ENCODE peak calls at places on chromosomes 3 and 15, in nine cellular contexts. G is AG08395; W is RWPE1; L is HuH-7.5; F is AG04450; C is stimulated activated naive B cell treated with anti-CD40 and anti-IgM and Interleukin-4, amounts not matched to agents 10 μg/mL and 1 μg/mL and 100 μg/mL, for 72 hours; M is left ventricle myocardium superior; E is activated CD4-positive, alpha-beta T cell treated with anti-CD3 and anti-CD28 coated beads for 24 hours; V is ELR. O is an unnamed sample.

GRCh38 chr15:29863438-29863837 is 41.2 kb upstream of the TJP1 start:
- DNase-seq in G (no peak), W (no peak), L (no peak), F (no peak), C (no peak), M (no peak), E (no peak), V (no peak), O (no peak)

GRCh38 chr3:150737874-150738679 is 24.9 kb downstream of the SIAH2 start:
- DNase-seq in G (peak), W (peak), L (no peak), F (no peak), C (no peak), M (no peak), E (no peak), V (peak), O (no peak)

GRCh38 chr3:157713101-157713500 is 209.9 kb upstream of the VEPH1 start:
- DNase-seq in G (no peak), W (no peak), L (no peak), F (no peak), C (no peak), M (no peak), E (no peak), V (no peak), O (no peak)

GRCh38 chr3:51792206-51792605 is 13.2 kb upstream of the IQCF6 start:
- DNase-seq in G (no peak), W (no peak), L (no peak), F (no peak), C (no peak), M (no peak), E (no peak), V (no peak), O (no peak)

GRCh38 chr15:29570121-29570930 is 251.9 kb downstream of the TJP1 start:
- DNase-seq in G (no peak), W (no peak), L (peak), F (no peak), C (no peak), M (peak), E (no peak), V (no peak), O (no peak)

GRCh38 chr3:9503283-9503682 is 50.3 kb downstream of the LHFPL4 start:
- DNase-seq in G (peak), W (peak), L (peak), F (peak), C (peak), M (peak), E (peak), V (peak), O (peak)

GRCh38 chr3:88090681-88091080 is 31.6 kb downstream of the ZNF654 start:
- DNase-seq in G (no peak), W (no peak), L (no peak), F (no peak), C (no peak), M (no peak), E (no peak), V (no peak), O (no peak)

GRCh38 chr3:117433439-117433838 is 723.9 kb downstream of the TUSC7 start:
- DNase-seq in G (no peak), W (no peak), L (no peak), F (no peak), C (no peak), M (no peak), E (no peak), V (no peak), O (no peak)

GRCh38 chr3:196186661-196187573 is 24.3 kb downstream of the ZDHHC19 start:
- DNase-seq in G (no peak), W (no peak), L (no peak), F (no peak), C (no peak), M (no peak), E (no peak), V (no peak), O (peak)

GRCh38 chr3:5564278-5564666 is 376.8 kb downstream of the EDEM1 start:
- DNase-seq in G (no peak), W (no peak), L (no peak), F (no peak), C (no peak), M (no peak), E (no peak), V (no peak), O (no peak)

GRCh38 chr15:52857937-52858336 is 67.8 kb upstream of the ONECUT1 start:
- DNase-seq in G (no peak), W (peak), L (no peak), F (no peak), C (no peak), M (no peak), E (no peak), V (peak), O (no peak)

GRCh38 chr3:172787746-172788145 is 37.2 kb downstream of the ECT2 start:
- DNase-seq in G (peak), W (no peak), L (no peak), F (no peak), C (no peak), M (no peak), E (no peak), V (peak), O (no peak)

GRCh38 chr3:46914849-46915248 is 37.3 kb downstream of the PTH1R start:
- DNase-seq in G (no peak), W (no peak), L (no peak), F (no peak), C (no peak), M (peak), E (no peak), V (no peak), O (no peak)

GRCh38 chr3:42934111-42934510 is 28.2 kb downstream of the ZNF662 start:
- DNase-seq in G (no peak), W (no peak), L (no peak), F (no peak), C (no peak), M (no peak), E (no peak), V (no peak), O (no peak)

GRCh38 chr15:100771745-100772144 is 107.9 kb upstream of the ALDH1A3 start:
- DNase-seq in G (no peak), W (no peak), L (no peak), F (no peak), C (no peak), M (no peak), E (no peak), V (no peak), O (no peak)

GRCh38 chr3:121924734-121925133 is 30.5 kb downstream of the SLC15A2 start:
- DNase-seq in G (no peak), W (no peak), L (no peak), F (no peak), C (no peak), M (no peak), E (no peak), V (no peak), O (no peak)

GRCh38 chr3:11290743-11291680 is 18.8 kb downstream of the ATG7 start:
- DNase-seq in G (no peak), W (no peak), L (no peak), F (no peak), C (no peak), M (no peak), E (no peak), V (peak), O (no peak)

GRCh38 chr3:44420676-44421075 is 56.8 kb downstream of the ZNF445 start:
- DNase-seq in G (no peak), W (no peak), L (no peak), F (no peak), C (no peak), M (no peak), E (no peak), V (peak), O (no peak)